ENCODE peak calls at places on chromosomes 13 and 19, in four cellular contexts. Y, Z, V and C are unnamed samples. For H3K4me1, the result is how much of the 10 kb centered on the place peaks cover.

GRCh38 chr19:2678043-2678671 is 24.3 kb downstream of the GNG7 start:
- DNase-seq in Y (no peak), Z (no peak), V (no peak), C (no peak)

GRCh38 chr19:33903489-33903850 is 106.8 kb downstream of the KCTD15 start:
- DNase-seq in Y (no peak), Z (no peak), V (no peak), C (no peak)

GRCh38 chr19:58317481-58318072 is 9.2 kb upstream of the ZSCAN22 start:
- DNase-seq in Y (no peak), Z (no peak), V (no peak), C (no peak)

GRCh38 chr19:49335784-49336481 is 727 bp downstream of the CD37 start:
- DNase-seq in Y (no peak), Z (peak), V (no peak), C (no peak)

GRCh38 chr13:111429064-111429558 is 108.7 kb downstream of the TEX29 start:
- DNase-seq in Y (no peak), Z (no peak), V (no peak), C (no peak)

GRCh38 chr13:95822303-95822702 is 145.4 kb downstream of the DNAJC3 start:
- DNase-seq in Y (no peak), Z (no peak), V (no peak), C (no peak)

GRCh38 chr13:107252021-107252420 is 684.1 kb upstream of the ARGLU1 start:
- DNase-seq in Y (no peak), Z (no peak), V (no peak), C (no peak)

GRCh38 chr13:45238945-45239795 is 38.3 kb upstream of the KCTD4 start:
- DNase-seq in Y (no peak), Z (no peak), V (no peak), C (no peak)

GRCh38 chr13:79548886-79549285 is 67.9 kb downstream of the NDFIP2 start:
- DNase-seq in Y (no peak), Z (no peak), V (no peak), C (no peak)

GRCh38 chr13:68023838-68024581 is 793.9 kb upstream of the PCDH9 start:
- DNase-seq in Y (no peak), Z (no peak), V (no peak), C (peak)

GRCh38 chr19:32711747-32712146 is 7.8 kb upstream of the TDRD12 start:
- DNase-seq in Y (no peak), Z (no peak), V (no peak), C (no peak)

GRCh38 chr19:32708457-32708856 is 11.1 kb upstream of the TDRD12 start:
- DNase-seq in Y (no peak), Z (no peak), V (no peak), C (no peak)
- TF ChIP-seq CTCF in Y (no peak), Z (no peak), V (no peak), C (no peak)

DNA sequence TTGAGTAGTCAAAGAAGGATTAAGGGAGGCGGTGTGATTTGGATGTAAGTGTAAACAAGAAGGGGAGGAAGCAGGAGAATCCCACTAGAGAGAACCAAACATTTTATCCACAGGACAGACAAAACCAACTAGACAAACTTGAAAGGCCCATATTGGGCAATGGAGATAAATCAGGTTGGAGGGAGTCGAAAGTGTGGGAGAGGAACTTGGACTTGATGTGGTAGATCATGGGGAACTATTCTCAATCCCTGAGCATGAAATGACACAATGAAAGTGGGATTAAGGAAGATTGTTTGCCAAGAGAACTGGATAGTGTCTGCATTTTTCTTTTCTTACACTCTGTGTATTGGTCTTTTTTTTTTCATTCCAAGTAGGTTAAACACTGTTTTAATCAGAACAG is 17.9 kb downstream of the GPR183 start:
- DNase-seq in Y (no peak), Z (no peak), V (no peak), C (no peak)
- H3K4me1 ChIP-seq in Y (under half), Z (under half), V (under half), C (under half)

DNA sequence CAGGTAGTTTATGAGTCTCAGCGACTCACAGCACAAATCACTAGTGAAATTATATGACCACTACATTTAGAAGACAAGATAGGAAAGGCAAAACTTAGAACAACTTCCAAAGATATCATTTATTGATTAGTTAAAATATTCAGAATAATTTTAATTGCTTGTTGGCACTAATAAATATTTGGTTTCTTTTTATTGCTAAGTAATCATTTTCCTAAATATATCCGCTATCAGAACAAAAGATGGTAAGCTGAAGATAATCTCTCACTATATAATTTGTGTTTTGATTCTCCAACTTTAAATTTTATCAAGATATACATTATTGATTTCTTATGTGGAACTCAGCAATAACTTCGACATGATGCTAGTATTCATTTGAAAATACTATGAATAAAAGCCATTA is 248.5 kb downstream of the DIAPH3 start:
- DNase-seq in Y (no peak), Z (no peak), V (no peak), C (no peak)
- TF ChIP-seq CTCF in Y (no peak), Z (no peak), V (no peak), C (no peak)

DNA sequence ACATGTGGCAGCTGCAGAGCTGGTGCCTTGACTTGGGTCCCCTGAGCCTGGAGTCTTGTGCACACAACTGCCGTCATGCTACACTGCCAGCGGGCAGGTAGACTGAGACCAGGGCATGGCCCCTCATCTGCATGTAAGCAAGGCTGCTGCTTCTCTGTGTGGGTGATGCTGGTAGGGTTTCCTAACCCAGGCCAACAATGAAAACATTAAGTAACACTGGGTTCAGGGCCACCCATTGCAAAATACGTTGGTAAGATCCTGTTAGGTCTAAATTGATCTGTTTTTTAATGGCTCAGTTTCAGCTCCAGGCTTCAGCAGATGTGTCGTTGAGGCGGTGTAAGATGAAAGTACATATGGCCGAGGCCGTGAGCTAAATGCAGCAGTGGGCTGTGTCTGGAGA is 383.4 kb downstream of the IRS2 start:
- DNase-seq in Y (no peak), Z (no peak), V (no peak), C (no peak)
- H3K4me1 ChIP-seq in Y (under half), Z (under half), V (under half), C (under half)

DNA sequence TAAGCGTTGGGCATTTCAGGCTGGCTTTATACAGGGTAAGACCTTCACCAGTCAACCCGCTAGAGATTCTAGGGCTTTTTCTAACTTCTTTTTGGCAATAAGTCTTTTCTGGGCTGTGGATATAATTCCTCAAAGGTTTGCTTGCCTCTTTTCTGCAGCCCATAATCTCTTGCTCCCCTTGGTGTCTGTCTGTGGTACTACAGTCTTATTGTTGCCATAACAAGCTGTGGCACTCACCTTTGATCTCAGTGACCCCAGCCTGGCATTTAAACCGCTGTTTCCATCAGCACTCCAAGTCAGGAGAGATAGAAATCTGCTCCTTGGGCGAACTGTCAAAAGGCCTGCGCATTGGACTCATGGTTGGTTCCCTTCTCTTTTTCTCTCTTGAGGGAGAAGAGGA is 14.5 kb upstream of the MPHOSPH8 start:
- DNase-seq in Y (no peak), Z (no peak), V (no peak), C (no peak)
- TF ChIP-seq CTCF in Y (peak), Z (no peak), V (no peak), C (no peak)